ENCODE peak calls at places on chromosomes 2 and 18, in seven cellular contexts. One of them, this sample, is unnamed.
A peak's percentile ranks its signal among the peaks of the same experiment; 100 is the strongest.

GRCh38 chr18:7927119-7927518 is 360.0 kb downstream of the PTPRM start:
- DNase-seq in choroid plexus epithelial cell: peak; percentile 41
- DNase-seq in tibial nerve: no peak
- DNase-seq in brain microvascular endothelial cell: no peak
- DNase-seq in heart right ventricle: no peak
- DNase-seq in colonic mucosa: no peak
- DNase-seq in AG09309: no peak
- DNase-seq in this sample: no peak

GRCh38 chr2:163878718-163879117 is 142.9 kb upstream of the FIGN start:
- DNase-seq in choroid plexus epithelial cell: peak; percentile 46
- DNase-seq in tibial nerve: no peak
- DNase-seq in brain microvascular endothelial cell: peak; percentile 19
- DNase-seq in heart right ventricle: no peak
- DNase-seq in colonic mucosa: peak; percentile 18
- DNase-seq in AG09309: no peak
- DNase-seq in this sample: peak; percentile 25

GRCh38 chr2:118670281-118670680 is 177.2 kb downstream of the EN1 start:
- DNase-seq in choroid plexus epithelial cell: no peak
- DNase-seq in tibial nerve: no peak
- DNase-seq in brain microvascular endothelial cell: no peak
- DNase-seq in heart right ventricle: no peak
- DNase-seq in colonic mucosa: no peak
- DNase-seq in AG09309: no peak
- DNase-seq in this sample: no peak

GRCh38 chr2:44430340-44430739 is 68.6 kb downstream of the CAMKMT start:
- DNase-seq in choroid plexus epithelial cell: no peak
- DNase-seq in tibial nerve: no peak
- DNase-seq in brain microvascular endothelial cell: no peak
- DNase-seq in heart right ventricle: no peak
- DNase-seq in colonic mucosa: no peak
- DNase-seq in AG09309: no peak
- DNase-seq in this sample: no peak

GRCh38 chr2:200364620-200365019 is 58.1 kb downstream of the SPATS2L start:
- DNase-seq in choroid plexus epithelial cell: no peak
- DNase-seq in tibial nerve: no peak
- DNase-seq in brain microvascular endothelial cell: no peak
- DNase-seq in heart right ventricle: no peak
- DNase-seq in colonic mucosa: no peak
- DNase-seq in AG09309: no peak
- DNase-seq in this sample: no peak

GRCh38 chr2:227370791-227371312 is 8.3 kb downstream of the TM4SF20 start:
- DNase-seq in choroid plexus epithelial cell: peak; percentile 88
- DNase-seq in tibial nerve: no peak
- DNase-seq in brain microvascular endothelial cell: peak; percentile 96
- DNase-seq in heart right ventricle: peak; percentile 16
- DNase-seq in colonic mucosa: no peak
- DNase-seq in AG09309: peak; percentile 70
- DNase-seq in this sample: no peak

GRCh38 chr2:221392228-221392881 is 179.7 kb downstream of the EPHA4 start:
- DNase-seq in choroid plexus epithelial cell: no peak
- DNase-seq in tibial nerve: no peak
- DNase-seq in brain microvascular endothelial cell: no peak
- DNase-seq in heart right ventricle: no peak
- DNase-seq in colonic mucosa: no peak
- DNase-seq in AG09309: no peak
- DNase-seq in this sample: no peak

GRCh38 chr2:183359867-183360266 is 235.6 kb downstream of the NUP35 start:
- DNase-seq in choroid plexus epithelial cell: peak; percentile 51
- DNase-seq in tibial nerve: no peak
- DNase-seq in brain microvascular endothelial cell: peak; percentile 18
- DNase-seq in heart right ventricle: no peak
- DNase-seq in colonic mucosa: no peak
- DNase-seq in AG09309: no peak
- DNase-seq in this sample: no peak

GRCh38 chr2:9753276-9753600 is 90.0 kb upstream of the TAF1B start:
- DNase-seq in choroid plexus epithelial cell: peak; percentile 85
- DNase-seq in tibial nerve: no peak
- DNase-seq in brain microvascular endothelial cell: peak; percentile 95
- DNase-seq in heart right ventricle: no peak
- DNase-seq in colonic mucosa: peak; percentile 49
- DNase-seq in AG09309: peak; percentile 88
- DNase-seq in this sample: no peak

GRCh38 chr2:31390324-31390723 is 24.2 kb downstream of the XDH start:
- DNase-seq in choroid plexus epithelial cell: no peak
- DNase-seq in tibial nerve: no peak
- DNase-seq in brain microvascular endothelial cell: no peak
- DNase-seq in heart right ventricle: no peak
- DNase-seq in colonic mucosa: no peak
- DNase-seq in AG09309: no peak
- DNase-seq in this sample: no peak

GRCh38 chr2:27209621-27210401 is 2.0 kb upstream of the ATRAID start:
- DNase-seq in choroid plexus epithelial cell: peak; percentile 24
- DNase-seq in tibial nerve: no peak
- DNase-seq in brain microvascular endothelial cell: no peak
- DNase-seq in heart right ventricle: no peak
- DNase-seq in colonic mucosa: peak; percentile 34
- DNase-seq in AG09309: no peak
- DNase-seq in this sample: no peak

GRCh38 chr18:7206231-7206630 is 24.7 kb upstream of the LRRC30 start:
- DNase-seq in choroid plexus epithelial cell: no peak
- DNase-seq in tibial nerve: no peak
- DNase-seq in brain microvascular endothelial cell: no peak
- DNase-seq in heart right ventricle: no peak
- DNase-seq in colonic mucosa: no peak
- DNase-seq in AG09309: no peak
- DNase-seq in this sample: no peak

GRCh38 chr2:116917196-116917595 is 897.3 kb upstream of the DDX18 start:
- DNase-seq in choroid plexus epithelial cell: no peak
- DNase-seq in tibial nerve: no peak
- DNase-seq in brain microvascular endothelial cell: no peak
- DNase-seq in heart right ventricle: no peak
- DNase-seq in colonic mucosa: no peak
- DNase-seq in AG09309: no peak
- DNase-seq in this sample: no peak

GRCh38 chr2:204470178-204470620 is 75.1 kb upstream of the PARD3B start:
- DNase-seq in choroid plexus epithelial cell: peak; percentile 28
- DNase-seq in tibial nerve: no peak
- DNase-seq in brain microvascular endothelial cell: no peak
- DNase-seq in heart right ventricle: no peak
- DNase-seq in colonic mucosa: no peak
- DNase-seq in AG09309: no peak
- DNase-seq in this sample: no peak

GRCh38 chr2:196278491-196278911 is 107.1 kb upstream of the STK17B start:
- DNase-seq in choroid plexus epithelial cell: peak; percentile 76
- DNase-seq in tibial nerve: no peak
- DNase-seq in brain microvascular endothelial cell: peak; percentile 90
- DNase-seq in heart right ventricle: no peak
- DNase-seq in colonic mucosa: no peak
- DNase-seq in AG09309: no peak
- DNase-seq in this sample: no peak
- H3K4me3 ChIP-seq in choroid plexus epithelial cell: peak overlapping the region; percentile 1
- H3K4me3 ChIP-seq in tibial nerve: no peak overlapping the region
- H3K4me3 ChIP-seq in brain microvascular endothelial cell: peak overlapping the region; percentile 49
- H3K4me3 ChIP-seq in heart right ventricle: no peak overlapping the region
- H3K4me3 ChIP-seq in colonic mucosa: no peak overlapping the region
- H3K4me3 ChIP-seq in AG09309: peak overlapping the region; percentile 41
- H3K4me3 ChIP-seq in this sample: no peak overlapping the region

GRCh38 chr2:66559672-66560071 is 124.7 kb downstream of the MEIS1 start:
- DNase-seq in choroid plexus epithelial cell: no peak
- DNase-seq in tibial nerve: no peak
- DNase-seq in brain microvascular endothelial cell: no peak
- DNase-seq in heart right ventricle: no peak
- DNase-seq in colonic mucosa: no peak
- DNase-seq in AG09309: no peak
- DNase-seq in this sample: no peak

GRCh38 chr2:66555511-66556324 is 120.8 kb downstream of the MEIS1 start:
- DNase-seq in choroid plexus epithelial cell: peak; percentile 45
- DNase-seq in tibial nerve: no peak
- DNase-seq in brain microvascular endothelial cell: no peak
- DNase-seq in heart right ventricle: no peak
- DNase-seq in colonic mucosa: no peak
- DNase-seq in AG09309: no peak
- DNase-seq in this sample: no peak

GRCh38 chr2:66550826-66551225 is 115.9 kb downstream of the MEIS1 start:
- DNase-seq in choroid plexus epithelial cell: no peak
- DNase-seq in tibial nerve: no peak
- DNase-seq in brain microvascular endothelial cell: no peak
- DNase-seq in heart right ventricle: no peak
- DNase-seq in colonic mucosa: no peak
- DNase-seq in AG09309: no peak
- DNase-seq in this sample: no peak

GRCh38 chr2:66553370-66553769 is 118.4 kb downstream of the MEIS1 start:
- DNase-seq in choroid plexus epithelial cell: peak; percentile 42
- DNase-seq in tibial nerve: peak; percentile 27
- DNase-seq in brain microvascular endothelial cell: no peak
- DNase-seq in heart right ventricle: no peak
- DNase-seq in colonic mucosa: no peak
- DNase-seq in AG09309: no peak
- DNase-seq in this sample: no peak

DNA sequence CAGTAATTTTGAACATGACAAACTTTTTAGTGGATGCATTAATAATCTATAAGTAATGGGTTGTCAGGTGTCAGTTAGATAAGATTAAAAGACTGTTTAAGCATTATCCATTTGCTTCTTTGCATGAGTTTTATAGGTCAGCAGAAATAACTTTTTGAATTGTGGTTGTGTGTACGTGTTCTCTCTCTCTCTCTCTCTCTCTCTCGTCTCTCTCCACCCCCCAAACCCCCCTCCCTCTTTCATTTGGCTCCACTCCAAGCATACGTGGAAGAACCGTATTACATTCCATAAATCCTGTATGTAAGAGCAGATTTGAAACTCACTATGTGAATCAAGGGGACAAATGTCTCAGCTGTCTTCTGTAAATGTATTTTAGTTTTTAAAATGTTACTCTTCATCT is 120.2 kb downstream of the MEIS1 start:
- DNase-seq in choroid plexus epithelial cell: peak; percentile 58
- DNase-seq in tibial nerve: no peak
- DNase-seq in brain microvascular endothelial cell: no peak
- DNase-seq in heart right ventricle: no peak
- DNase-seq in colonic mucosa: no peak
- DNase-seq in AG09309: no peak
- DNase-seq in this sample: no peak
- H3K4me3 ChIP-seq in choroid plexus epithelial cell: no peak overlapping the region
- H3K4me3 ChIP-seq in tibial nerve: peak overlapping the region; percentile 35
- H3K4me3 ChIP-seq in brain microvascular endothelial cell: no peak overlapping the region
- H3K4me3 ChIP-seq in heart right ventricle: peak overlapping the region; percentile 32
- H3K4me3 ChIP-seq in colonic mucosa: no peak overlapping the region
- H3K4me3 ChIP-seq in AG09309: no peak overlapping the region
- H3K4me3 ChIP-seq in this sample: no peak overlapping the region

GRCh38 chr18:62384610-62385097 is 59.5 kb downstream of the TNFRSF11A start:
- DNase-seq in choroid plexus epithelial cell: peak; percentile 10
- DNase-seq in tibial nerve: no peak
- DNase-seq in brain microvascular endothelial cell: no peak
- DNase-seq in heart right ventricle: no peak
- DNase-seq in colonic mucosa: no peak
- DNase-seq in AG09309: no peak
- DNase-seq in this sample: no peak
- H3K4me3 ChIP-seq in choroid plexus epithelial cell: peak overlapping the region; percentile 45
- H3K4me3 ChIP-seq in tibial nerve: peak overlapping the region; percentile 20
- H3K4me3 ChIP-seq in brain microvascular endothelial cell: peak overlapping the region; percentile 52
- H3K4me3 ChIP-seq in heart right ventricle: peak overlapping the region; percentile 44
- H3K4me3 ChIP-seq in colonic mucosa: no peak overlapping the region
- H3K4me3 ChIP-seq in AG09309: no peak overlapping the region
- H3K4me3 ChIP-seq in this sample: no peak overlapping the region

GRCh38 chr18:35616074-35616473 is 34.5 kb downstream of the GALNT1 start:
- DNase-seq in choroid plexus epithelial cell: no peak
- DNase-seq in tibial nerve: no peak
- DNase-seq in brain microvascular endothelial cell: no peak
- DNase-seq in heart right ventricle: no peak
- DNase-seq in colonic mucosa: no peak
- DNase-seq in AG09309: no peak
- DNase-seq in this sample: no peak

GRCh38 chr18:35610089-35610488 is 28.5 kb downstream of the GALNT1 start:
- DNase-seq in choroid plexus epithelial cell: no peak
- DNase-seq in tibial nerve: no peak
- DNase-seq in brain microvascular endothelial cell: no peak
- DNase-seq in heart right ventricle: no peak
- DNase-seq in colonic mucosa: peak; percentile 56
- DNase-seq in AG09309: no peak
- DNase-seq in this sample: no peak

GRCh38 chr18:35610724-35611123 is 29.2 kb downstream of the GALNT1 start:
- DNase-seq in choroid plexus epithelial cell: no peak
- DNase-seq in tibial nerve: no peak
- DNase-seq in brain microvascular endothelial cell: no peak
- DNase-seq in heart right ventricle: no peak
- DNase-seq in colonic mucosa: no peak
- DNase-seq in AG09309: no peak
- DNase-seq in this sample: no peak

GRCh38 chr18:35609236-35609635 is 27.7 kb downstream of the GALNT1 start:
- DNase-seq in choroid plexus epithelial cell: no peak
- DNase-seq in tibial nerve: no peak
- DNase-seq in brain microvascular endothelial cell: no peak
- DNase-seq in heart right ventricle: no peak
- DNase-seq in colonic mucosa: no peak
- DNase-seq in AG09309: no peak
- DNase-seq in this sample: no peak

GRCh38 chr18:35611518-35611917 is 30.0 kb downstream of the GALNT1 start:
- DNase-seq in choroid plexus epithelial cell: peak; percentile 35
- DNase-seq in tibial nerve: no peak
- DNase-seq in brain microvascular endothelial cell: no peak
- DNase-seq in heart right ventricle: no peak
- DNase-seq in colonic mucosa: no peak
- DNase-seq in AG09309: no peak
- DNase-seq in this sample: no peak
- H3K4me3 ChIP-seq in choroid plexus epithelial cell: no peak overlapping the region
- H3K4me3 ChIP-seq in tibial nerve: no peak overlapping the region
- H3K4me3 ChIP-seq in brain microvascular endothelial cell: no peak overlapping the region
- H3K4me3 ChIP-seq in heart right ventricle: no peak overlapping the region
- H3K4me3 ChIP-seq in colonic mucosa: no peak overlapping the region
- H3K4me3 ChIP-seq in AG09309: no peak overlapping the region
- H3K4me3 ChIP-seq in this sample: no peak overlapping the region

GRCh38 chr2:181985632-181986205 is at the start of gene PPP1R1C:
- DNase-seq in choroid plexus epithelial cell: no peak
- DNase-seq in tibial nerve: no peak
- DNase-seq in brain microvascular endothelial cell: no peak
- DNase-seq in heart right ventricle: no peak
- DNase-seq in colonic mucosa: no peak
- DNase-seq in AG09309: no peak
- DNase-seq in this sample: no peak

GRCh38 chr2:181988154-181988924 is 2.7 kb downstream of the PPP1R1C start:
- DNase-seq in choroid plexus epithelial cell: no peak
- DNase-seq in tibial nerve: no peak
- DNase-seq in brain microvascular endothelial cell: no peak
- DNase-seq in heart right ventricle: no peak
- DNase-seq in colonic mucosa: no peak
- DNase-seq in AG09309: no peak
- DNase-seq in this sample: no peak

GRCh38 chr2:181989099-181989498 is 3.4 kb downstream of the PPP1R1C start:
- DNase-seq in choroid plexus epithelial cell: no peak
- DNase-seq in tibial nerve: no peak
- DNase-seq in brain microvascular endothelial cell: no peak
- DNase-seq in heart right ventricle: no peak
- DNase-seq in colonic mucosa: no peak
- DNase-seq in AG09309: no peak
- DNase-seq in this sample: no peak

GRCh38 chr2:181992776-181993175 is 7.1 kb downstream of the PPP1R1C start:
- DNase-seq in choroid plexus epithelial cell: no peak
- DNase-seq in tibial nerve: no peak
- DNase-seq in brain microvascular endothelial cell: no peak
- DNase-seq in heart right ventricle: no peak
- DNase-seq in colonic mucosa: no peak
- DNase-seq in AG09309: no peak
- DNase-seq in this sample: no peak

GRCh38 chr2:181991171-181991885 is 5.7 kb downstream of the PPP1R1C start:
- DNase-seq in choroid plexus epithelial cell: no peak
- DNase-seq in tibial nerve: no peak
- DNase-seq in brain microvascular endothelial cell: no peak
- DNase-seq in heart right ventricle: no peak
- DNase-seq in colonic mucosa: no peak
- DNase-seq in AG09309: no peak
- DNase-seq in this sample: no peak
- H3K4me3 ChIP-seq in choroid plexus epithelial cell: no peak overlapping the region
- H3K4me3 ChIP-seq in tibial nerve: no peak overlapping the region
- H3K4me3 ChIP-seq in brain microvascular endothelial cell: no peak overlapping the region
- H3K4me3 ChIP-seq in heart right ventricle: no peak overlapping the region
- H3K4me3 ChIP-seq in colonic mucosa: no peak overlapping the region
- H3K4me3 ChIP-seq in AG09309: no peak overlapping the region
- H3K4me3 ChIP-seq in this sample: no peak overlapping the region

This sample was measured in Jurkat, Clone E6-1.